ENCODE peak calls at places on chromosomes 6 and 20, in five cellular contexts. J is mucosa of descending colon, I is GM23248, U is ovary, E is right lobe of liver. C is an unnamed sample.

GRCh38 chr6:107532707-107533106 is 42.8 kb downstream of the SOBP start:
- DNase-seq in I (no peak), J (no peak), E (no peak), U (no peak), C (no peak)

GRCh38 chr6:80789912-80790635 is 683.6 kb downstream of the BCKDHB start:
- DNase-seq in U (no peak), J (no peak), I (peak; percentile 54), E (no peak), C (no peak)

GRCh38 chr6:136609878-136610706 is 59.9 kb upstream of the MAP7 start:
- DNase-seq in U (no peak), E (no peak), I (peak; percentile 98), J (peak; percentile 50), C (no peak)

GRCh38 chr20:60921021-60921622 is 330.9 kb upstream of the CDH4 start:
- DNase-seq in U (no peak), J (peak; percentile 43), I (no peak), E (no peak), C (no peak)

GRCh38 chr6:167737205-167737830 is 89.4 kb upstream of the AFDN start:
- DNase-seq in U (no peak), I (no peak), E (no peak), J (no peak), C (no peak)

GRCh38 chr20:62103508-62104233 is 18.6 kb upstream of the LSM14B start:
- DNase-seq in U (no peak), E (no peak), J (no peak), I (no peak), C (no peak)

GRCh38 chr20:18926972-18927371 is 113.4 kb downstream of the SCP2D1 start:
- DNase-seq in U (no peak), J (no peak), E (no peak), I (no peak), C (no peak)

GRCh38 chr6:63394656-63395308 is 75.0 kb upstream of the LGSN start:
- DNase-seq in I (no peak), E (no peak), U (no peak), J (peak; percentile 46), C (no peak)

GRCh38 chr6:19042452-19042851 is 655.3 kb downstream of the RNF144B start:
- DNase-seq in U (no peak), I (no peak), E (no peak), J (no peak), C (no peak)

GRCh38 chr6:79640146-79641111 is 9.3 kb downstream of the SH3BGRL2 start:
- DNase-seq in E (no peak), I (no peak), J (no peak), U (no peak), C (no peak)

GRCh38 chr6:142850653-142851434 is 94.1 kb downstream of the HIVEP2 start:
- DNase-seq in E (no peak), I (peak; percentile 83), U (no peak), J (no peak), C (no peak)

GRCh38 chr20:25206063-25206403 is 10.5 kb downstream of the ENTPD6 start:
- DNase-seq in I (no peak), U (no peak), J (no peak), E (no peak), C (no peak)

GRCh38 chr6:89139509-89140346 is 6.1 kb upstream of the PM20D2 start:
- DNase-seq in E (no peak), J (no peak), I (peak; percentile 39), U (no peak), C (no peak)

GRCh38 chr20:18672826-18673225 is 85.0 kb downstream of the DTD1 start:
- DNase-seq in J (no peak), I (no peak), U (no peak), E (no peak), C (no peak)

GRCh38 chr20:43749734-43750294 is 23.0 kb upstream of the GTSF1L start:
- DNase-seq in I (peak; percentile 75), J (peak; percentile 87), U (peak; percentile 41), E (peak; percentile 83), C (peak; percentile 84)

GRCh38 chr6:28488916-28489365 is 26.7 kb downstream of the GPX6 start:
- DNase-seq in E (no peak), I (peak; percentile 65), J (no peak), U (peak; percentile 64), C (peak; percentile 46)

GRCh38 chr6:111057074-111057752 is 30.1 kb upstream of the SLC16A10 start:
- DNase-seq in U (no peak), J (no peak), E (no peak), I (peak; percentile 68), C (no peak)

GRCh38 chr6:69865126-69865525 is 1.2 kb upstream of the COL19A1 start:
- DNase-seq in E (no peak), J (no peak), I (peak; percentile 81), U (no peak), C (no peak)

GRCh38 chr20:47493954-47494293 is 7.8 kb upstream of the NCOA3 start:
- DNase-seq in J (peak; percentile 44), E (no peak), I (no peak), U (no peak), C (no peak)

GRCh38 chr6:154757352-154758095 is 24.3 kb downstream of the SCAF8 start:
- DNase-seq in E (no peak), J (no peak), I (no peak), U (no peak), C (no peak)

GRCh38 chr6:21098744-21099143 is 494.8 kb upstream of the SOX4 start:
- DNase-seq in I (no peak), E (no peak), U (no peak), J (no peak), C (no peak)

GRCh38 chr20:19211661-19212523 is 550 bp upstream of the SLC24A3 start:
- DNase-seq in E (peak; percentile 22), J (peak; percentile 61), U (peak; percentile 75), I (peak; percentile 17), C (no peak)

GRCh38 chr20:19492116-19492515 is 265.9 kb upstream of the RIN2 start:
- DNase-seq in J (no peak), I (no peak), U (no peak), E (no peak), C (no peak)

DNA sequence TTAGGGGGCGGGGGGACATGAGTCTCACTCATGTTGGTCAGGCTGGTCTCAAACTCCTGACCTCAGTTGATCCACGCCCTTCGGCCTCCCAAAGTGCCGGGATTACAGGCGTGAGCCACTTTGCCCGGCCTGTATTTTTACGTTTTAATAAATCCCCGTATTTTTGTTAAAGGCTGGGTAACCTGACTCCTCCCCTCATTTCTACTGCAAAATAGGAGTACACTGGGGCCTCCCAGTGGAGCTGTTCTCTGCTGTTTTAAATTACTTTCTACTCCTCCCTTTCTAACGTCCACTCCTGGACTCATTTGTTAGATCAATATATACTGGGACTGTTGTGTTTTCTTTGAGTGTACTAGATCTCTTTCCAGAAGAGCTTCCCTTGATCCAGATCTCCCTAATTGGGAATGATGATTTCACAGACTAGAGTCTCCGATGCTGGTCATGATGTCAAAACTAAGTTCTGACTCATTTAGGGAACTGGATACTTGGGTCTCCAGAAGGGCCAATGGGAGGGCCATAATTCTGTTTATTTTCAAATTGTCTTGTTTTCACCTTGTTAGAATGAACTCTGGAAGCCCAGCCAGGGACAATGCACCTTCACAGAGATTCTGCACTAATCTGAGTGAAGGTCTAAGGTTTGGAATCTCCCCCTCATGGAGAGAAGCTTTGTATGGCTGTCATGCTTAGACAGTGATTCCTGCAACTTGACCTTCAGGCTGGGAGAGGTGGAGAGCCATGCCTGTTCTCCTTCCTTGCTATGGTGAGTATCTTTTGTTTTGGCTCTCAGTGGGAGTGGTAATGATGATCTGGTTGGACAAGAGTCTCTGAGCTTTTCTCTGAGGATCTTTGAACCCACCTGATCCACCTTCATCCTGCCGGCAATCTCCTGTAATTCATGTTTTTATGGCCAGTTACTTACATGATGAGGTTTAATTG is 9.4 kb downstream of the HSPA1B start:
- DNase-seq in J (no peak), U (peak; percentile 16), I (peak; percentile 74), E (no peak), C (no peak)
- H3K4me3 ChIP-seq in J (no peak overlapping the region), U (peak overlapping the region; percentile 97), I (peak overlapping the region; percentile 88), E (peak overlapping the region; percentile 21), C (peak overlapping the region; percentile 56)

GRCh38 chr6:168884646-168885086 is 369.0 kb downstream of the THBS2 start:
- DNase-seq in I (peak; percentile 81), U (peak; percentile 81), J (peak; percentile 86), E (peak; percentile 73), C (peak; percentile 86)
- H3K4me3 ChIP-seq in I (peak overlapping the region; percentile 60), U (peak overlapping the region; percentile 21), J (no peak overlapping the region), E (no peak overlapping the region), C (peak overlapping the region; percentile 61)

GRCh38 chr6:31965700-31966099 is 6.2 kb downstream of the DXO start:
- DNase-seq in U (no peak), I (no peak), J (no peak), E (peak; percentile 47), C (no peak)
- H3K4me3 ChIP-seq in U (no peak overlapping the region), I (no peak overlapping the region), J (no peak overlapping the region), E (no peak overlapping the region), C (no peak overlapping the region)

DNA sequence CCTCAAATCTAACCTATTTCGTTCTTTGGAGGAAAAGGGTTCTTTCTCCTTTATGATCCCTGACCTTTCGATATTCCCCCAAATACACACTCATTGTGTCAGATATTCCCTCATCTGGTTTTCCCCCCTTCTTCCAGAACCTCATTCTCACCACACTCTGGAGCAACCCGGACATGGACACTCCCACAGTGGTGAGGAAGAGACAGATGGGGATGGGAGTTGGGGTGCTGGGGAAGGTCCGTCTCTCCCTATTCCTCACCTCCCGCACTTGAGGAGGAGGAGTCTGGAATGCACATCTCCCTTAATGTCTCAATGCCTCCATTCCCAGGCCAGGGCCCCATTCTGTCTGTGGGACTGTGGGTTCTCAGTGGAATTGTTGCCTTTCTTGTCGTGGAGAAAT is 1.3 kb downstream of the SLC39A7 start:
- DNase-seq in U (no peak), J (no peak), I (peak; percentile 34), E (no peak), C (no peak)
- H3K4me3 ChIP-seq in U (peak overlapping the region; percentile 81), J (peak overlapping the region; percentile 86), I (peak overlapping the region; percentile 99), E (peak overlapping the region; percentile 59), C (no peak overlapping the region)

GRCh38 chr6:124535299-124535698 is 426.9 kb upstream of the RNF217 start:
- DNase-seq in J (no peak), I (no peak), E (no peak), U (no peak), C (no peak)
- H3K4me3 ChIP-seq in J (no peak overlapping the region), I (no peak overlapping the region), E (no peak overlapping the region), U (no peak overlapping the region), C (no peak overlapping the region)

C was measured in naive thymus-derived CD4-positive, alpha-beta T cell.